ENCODE peak calls at places on chromosomes 13 and 19, in eight cellular contexts. J is psoas muscle; O is H4; A is RWPE1; G is activated CD8-positive, alpha-beta T cell treated with anti-CD3 and anti-CD28 coated beads for 36 hours; Y is neural progenitor cell; K is uterus; H is T-helper 1 cell. V is an unnamed sample.

GRCh38 chr19:33799507-33799906 is 2.8 kb downstream of the KCTD15 start:
- DNase-seq in Y (no peak), G (no peak), H (no peak), K (no peak), J (no peak), A (no peak), O (no peak), V (no peak)

GRCh38 chr19:710767-711166 is 2.0 kb downstream of the PALM start:
- DNase-seq in O (no peak), J (no peak), K (no peak), A (no peak), G (no peak), Y (no peak), H (no peak), V (peak)

GRCh38 chr19:8333771-8334457 is 9.1 kb downstream of the KANK3 start:
- DNase-seq in K (no peak), A (no peak), Y (peak), H (no peak), G (no peak), O (no peak), J (no peak), V (no peak)

GRCh38 chr19:46404884-46405658 is 8.3 kb downstream of the CCDC8 start:
- DNase-seq in G (peak), J (no peak), O (no peak), H (no peak), A (no peak), Y (peak), K (no peak), V (peak)

GRCh38 chr19:7887408-7888144 is 734 bp upstream of the LRRC8E start:
- DNase-seq in H (no peak), G (no peak), O (no peak), J (no peak), A (no peak), K (no peak), Y (no peak), V (no peak)

GRCh38 chr13:103039183-103039582 is 27.0 kb downstream of the SLC10A2 start:
- DNase-seq in H (no peak), K (no peak), Y (no peak), J (no peak), G (no peak), O (no peak), A (no peak), V (no peak)

GRCh38 chr19:18966304-18966703 is 25.3 kb upstream of the HOMER3 start:
- DNase-seq in G (no peak), J (no peak), Y (no peak), K (no peak), H (no peak), O (no peak), A (no peak), V (no peak)

GRCh38 chr19:31574251-31574973 is 225.2 kb upstream of the TSHZ3 start:
- DNase-seq in G (no peak), H (no peak), J (no peak), O (no peak), A (no peak), Y (no peak), K (no peak), V (no peak)

GRCh38 chr19:16447015-16447384 is 24.8 kb downstream of the EPS15L1 start:
- DNase-seq in K (peak), G (peak), O (peak), Y (no peak), J (peak), H (no peak), A (peak), V (peak)

GRCh38 chr19:28334419-28334818 is 878.5 kb downstream of the UQCRFS1 start:
- DNase-seq in J (no peak), H (no peak), K (no peak), Y (no peak), A (no peak), G (no peak), O (no peak), V (no peak)

GRCh38 chr19:10095948-10096614 is 6.4 kb downstream of the ANGPTL6 start:
- DNase-seq in J (peak), A (peak), Y (peak), O (peak), K (peak), H (peak), G (peak), V (peak)

GRCh38 chr19:1312732-1313694 is 27.3 kb downstream of the EFNA2 start:
- DNase-seq in J (no peak), A (peak), H (no peak), G (no peak), Y (peak), O (no peak), K (no peak), V (peak)

GRCh38 chr13:113342820-113343691 is 20.9 kb downstream of the GRTP1 start:
- DNase-seq in O (no peak), G (no peak), J (no peak), A (no peak), K (no peak), H (no peak), Y (no peak), V (no peak)

GRCh38 chr19:29622191-29623070 is 16.3 kb downstream of the POP4 start:
- DNase-seq in O (no peak), A (no peak), K (no peak), J (no peak), G (peak), H (no peak), Y (peak), V (no peak)

V was measured in fibroblast of lung.